ENCODE peak calls at places on chromosomes 5 and 9, in six cellular contexts. H, F, X, T, Y and K are unnamed samples.

GRCh38 chr9:79945495-79945894 is 373.7 kb downstream of the TLE4 start:
- DNase-seq in H (no peak), F (no peak), X (no peak), T (no peak), Y (no peak), K (no peak)

GRCh38 chr5:109944461-109944860 is 254.7 kb downstream of the MAN2A1 start:
- DNase-seq in H (no peak), F (no peak), X (no peak), T (no peak), Y (no peak), K (no peak)

GRCh38 chr9:88776717-88777497 is 214.4 kb upstream of the S1PR3 start:
- DNase-seq in H (no peak), F (no peak), X (peak; percentile 15), T (peak; percentile 41), Y (no peak), K (no peak)

GRCh38 chr5:52727568-52727967 is 60.1 kb upstream of the ITGA1 start:
- DNase-seq in H (peak; percentile 16), F (peak; percentile 43), X (no peak), T (peak; percentile 17), Y (peak; percentile 59), K (no peak)

GRCh38 chr9:132384376-132384775 is 22.3 kb downstream of the TTF1 start:
- DNase-seq in H (no peak), F (no peak), X (no peak), T (no peak), Y (no peak), K (no peak)

GRCh38 chr5:105101597-105101996 is 1539.0 kb upstream of the NUDT12 start:
- DNase-seq in H (no peak), F (no peak), X (no peak), T (no peak), Y (no peak), K (no peak)

GRCh38 chr5:123429993-123430392 is 6.8 kb upstream of the CEP120 start:
- DNase-seq in H (no peak), F (no peak), X (peak; percentile 44), T (peak; percentile 12), Y (no peak), K (no peak)

GRCh38 chr5:103364074-103364473 is 105.5 kb downstream of the MACIR start:
- DNase-seq in H (no peak), F (no peak), X (no peak), T (no peak), Y (no peak), K (no peak)

GRCh38 chr9:116027511-116027910 is 126.1 kb upstream of the PAPPA start:
- DNase-seq in H (no peak), F (no peak), X (no peak), T (no peak), Y (no peak), K (no peak)

GRCh38 chr9:99451121-99451606 is 229.1 kb downstream of the SEC61B start:
- DNase-seq in H (peak; percentile 46), F (no peak), X (no peak), T (no peak), Y (peak; percentile 67), K (no peak)

GRCh38 chr9:68426755-68427154 is 70.3 kb downstream of the PGM5 start:
- DNase-seq in H (no peak), F (no peak), X (no peak), T (no peak), Y (no peak), K (no peak)

GRCh38 chr9:36341936-36342577 is 58.0 kb downstream of the RNF38 start:
- DNase-seq in H (no peak), F (no peak), X (no peak), T (no peak), Y (no peak), K (no peak)

GRCh38 chr5:150053695-150054392 is 32.5 kb downstream of the CSF1R start:
- DNase-seq in H (no peak), F (peak; percentile 39), X (no peak), T (no peak), Y (no peak), K (no peak)

GRCh38 chr9:92242115-92242778 is 51.2 kb downstream of the IARS1 start:
- DNase-seq in H (no peak), F (no peak), X (no peak), T (no peak), Y (no peak), K (no peak)

GRCh38 chr5:160699301-160699700 is 152.7 kb downstream of the ATP10B start:
- DNase-seq in H (no peak), F (no peak), X (no peak), T (no peak), Y (no peak), K (no peak)

GRCh38 chr5:59236996-59237395 is 654.1 kb downstream of the RAB3C start:
- DNase-seq in H (no peak), F (no peak), X (no peak), T (no peak), Y (no peak), K (no peak)

GRCh38 chr5:81183811-81184748 is 49.0 kb upstream of the CKMT2 start:
- DNase-seq in H (no peak), F (no peak), X (no peak), T (no peak), Y (no peak), K (no peak)

GRCh38 chr9:121169094-121169601 is 32.5 kb downstream of the RAB14 start:
- DNase-seq in H (no peak), F (no peak), X (peak; percentile 5), T (no peak), Y (no peak), K (peak; percentile 68)

GRCh38 chr9:137423810-137424291 is 658 bp downstream of the NOXA1 start:
- DNase-seq in H (peak; percentile 24), F (peak; percentile 73), X (no peak), T (peak; percentile 92), Y (no peak), K (no peak)

GRCh38 chr5:138336952-138337684 is 948 bp upstream of the FAM53C start:
- DNase-seq in H (peak; percentile 80), F (no peak), X (no peak), T (no peak), Y (peak; percentile 87), K (peak; percentile 88)

GRCh38 chr9:37026936-37027581 is 7.0 kb downstream of the PAX5 start:
- DNase-seq in H (no peak), F (no peak), X (no peak), T (no peak), Y (no peak), K (no peak)

GRCh38 chr9:128553695-128554094 is 1.3 kb downstream of the SPTAN1 start:
- DNase-seq in H (no peak), F (no peak), X (no peak), T (no peak), Y (no peak), K (no peak)

GRCh38 chr5:175516933-175517823 is 38.8 kb downstream of the SFXN1 start:
- DNase-seq in H (no peak), F (no peak), X (no peak), T (no peak), Y (no peak), K (no peak)

GRCh38 chr9:68678430-68678829 is 26.6 kb upstream of the PIP5K1B start:
- DNase-seq in H (no peak), F (no peak), X (peak; percentile 46), T (no peak), Y (peak; percentile 5), K (no peak)

GRCh38 chr9:114827658-114828360 is 22.0 kb upstream of the TNFSF15 start:
- DNase-seq in H (no peak), F (no peak), X (no peak), T (no peak), Y (no peak), K (no peak)

GRCh38 chr5:146426853-146427618 is 20.1 kb upstream of the TCERG1 start:
- DNase-seq in H (no peak), F (no peak), X (peak; percentile 39), T (no peak), Y (no peak), K (no peak)

GRCh38 chr9:105978336-105978735 is 284.0 kb downstream of the TMEM38B start:
- DNase-seq in H (no peak), F (no peak), X (no peak), T (no peak), Y (no peak), K (no peak)

GRCh38 chr9:98374385-98375051 is 119.1 kb upstream of the TBC1D2 start:
- DNase-seq in H (no peak), F (no peak), X (peak; percentile 41), T (peak; percentile 35), Y (no peak), K (no peak)

GRCh38 chr5:121725450-121725849 is 126.2 kb upstream of the FTMT start:
- DNase-seq in H (no peak), F (no peak), X (no peak), T (peak; percentile 16), Y (no peak), K (no peak)

GRCh38 chr5:177509361-177509951 is at the start of gene DOK3:
- DNase-seq in H (peak; percentile 56), F (no peak), X (no peak), T (no peak), Y (peak; percentile 42), K (no peak)

GRCh38 chr9:104772707-104773106 is 8.8 kb downstream of the NIPSNAP3B start:
- DNase-seq in H (no peak), F (no peak), X (no peak), T (no peak), Y (peak; percentile 29), K (no peak)

GRCh38 chr9:101791938-101792337 is 53.5 kb upstream of the GRIN3A start:
- DNase-seq in H (no peak), F (no peak), X (peak; percentile 31), T (peak; percentile 15), Y (no peak), K (no peak)
- TF ChIP-seq CTCF in H (peak; percentile 35), F (no peak), X (peak; percentile 81), T (peak; percentile 62), Y (peak; percentile 42), K (no peak)

GRCh38 chr9:6592231-6592630 is 53.3 kb downstream of the GLDC start:
- DNase-seq in H (no peak), F (no peak), X (peak; percentile 35), T (no peak), Y (no peak), K (no peak)
- H3K27ac ChIP-seq in H (no peak overlapping the region), F (no peak overlapping the region), X (peak overlapping the region; percentile 83), T (peak overlapping the region; percentile 49), Y (no peak overlapping the region), K (no peak overlapping the region)

DNA sequence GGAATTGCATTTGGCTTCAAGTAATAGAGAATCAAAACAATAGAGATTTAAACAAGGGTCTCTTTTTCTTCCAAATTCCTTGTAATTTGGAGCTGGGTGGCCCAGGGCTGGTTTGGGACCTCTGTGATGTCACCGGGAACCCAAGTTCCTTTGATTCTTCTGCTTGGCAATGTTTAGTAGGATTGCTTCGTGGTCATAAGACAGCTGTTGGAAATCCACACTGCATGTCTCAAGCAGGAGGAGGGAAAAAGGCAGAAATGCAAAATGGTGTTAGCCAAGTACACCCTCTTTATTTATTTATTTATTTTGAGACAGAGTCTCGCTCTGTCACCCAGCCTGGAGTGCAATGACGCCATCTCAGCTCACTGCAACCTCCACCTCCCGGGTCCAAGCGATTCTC is 72.6 kb upstream of the IL12B start:
- DNase-seq in H (no peak), F (no peak), X (no peak), T (no peak), Y (no peak), K (no peak)
- H3K4me1 ChIP-seq in H (peaks cover 6% of the 10 kb centered on the region), F (no peaks in the 10 kb centered on the region), X (no peaks in the 10 kb centered on the region), T (no peaks in the 10 kb centered on the region), Y (no peaks in the 10 kb centered on the region), K (no peaks in the 10 kb centered on the region)

DNA sequence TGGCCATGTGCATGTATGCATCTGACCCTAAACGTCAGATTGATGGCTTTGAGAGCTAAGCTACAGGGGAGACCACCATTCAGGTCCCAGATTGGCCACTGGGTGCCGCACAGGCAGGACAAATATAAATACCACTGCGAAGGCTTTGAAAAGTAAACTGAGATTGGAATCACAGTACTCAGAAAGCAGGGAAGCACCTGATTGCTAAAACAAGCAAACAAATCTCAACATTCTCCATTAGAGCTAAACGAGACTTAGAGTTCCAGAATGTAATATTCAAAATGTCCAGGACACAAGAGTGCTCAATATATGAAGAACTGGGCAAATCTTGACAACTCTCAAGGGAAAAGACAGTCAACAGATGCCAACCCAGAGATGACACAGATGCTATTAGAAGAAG is 61.0 kb upstream of the GFPT2 start:
- DNase-seq in H (no peak), F (no peak), X (no peak), T (no peak), Y (no peak), K (no peak)
- TF ChIP-seq CTCF in H (no peak), F (no peak), X (peak; percentile 27), T (no peak), Y (no peak), K (no peak)